ENCODE peak calls at places on chromosome 5, in five cellular contexts. K is H54, S is upper lobe of right lung, U is fibroblast of the aortic adventitia, G is H9. W is an unnamed sample.

GRCh38 chr5:155827949-155828348 is 499.0 kb upstream of the SGCD start:
- DNase-seq in K (no peak), S (no peak), U (no peak), G (no peak), W (no peak)

GRCh38 chr5:118687085-118687484 is 301.3 kb downstream of the DTWD2 start:
- DNase-seq in K (no peak), S (no peak), U (no peak), G (no peak), W (no peak)

GRCh38 chr5:77560677-77561263 is 68.7 kb upstream of the WDR41 start:
- DNase-seq in K (peak; percentile 2), S (no peak), U (peak; percentile 66), G (no peak), W (no peak)

GRCh38 chr5:173330151-173330855 is 2.1 kb upstream of the STC2 start:
- DNase-seq in K (no peak), S (no peak), U (no peak), G (no peak), W (no peak)

GRCh38 chr5:35031276-35031675 is 16.5 kb downstream of the AGXT2 start:
- DNase-seq in K (no peak), S (no peak), U (peak; percentile 23), G (no peak), W (no peak)

GRCh38 chr5:154207204-154207603 is 16.7 kb downstream of the GALNT10 start:
- DNase-seq in K (no peak), S (no peak), U (no peak), G (no peak), W (no peak)

GRCh38 chr5:9265391-9266287 is 280.2 kb downstream of the SEMA5A start:
- DNase-seq in K (peak; percentile 31), S (peak; percentile 79), U (peak; percentile 69), G (peak; percentile 63), W (peak; percentile 68)

GRCh38 chr5:90909091-90909503 is 350.5 kb downstream of the ADGRV1 start:
- DNase-seq in K (no peak), S (no peak), U (no peak), G (no peak), W (no peak)

GRCh38 chr5:172958268-172959046 is 767 bp upstream of the RPL26L1 start:
- DNase-seq in K (peak; percentile 53), S (peak; percentile 88), U (peak; percentile 52), G (peak; percentile 82), W (peak; percentile 91)

GRCh38 chr5:78593465-78593864 is 55.1 kb downstream of the LHFPL2 start:
- DNase-seq in K (no peak), S (no peak), U (no peak), G (no peak), W (no peak)

GRCh38 chr5:177303925-177304391 is 359 bp downstream of the PRELID1 start:
- DNase-seq in K (no peak), S (no peak), U (peak; percentile 28), G (no peak), W (peak; percentile 62)

GRCh38 chr5:5638193-5638592 is 215.7 kb downstream of the ICE1 start:
- DNase-seq in K (no peak), S (no peak), U (no peak), G (no peak), W (no peak)

GRCh38 chr5:53276825-53277224 is 167.3 kb upstream of the MOCS2 start:
- DNase-seq in K (no peak), S (no peak), U (peak; percentile 90), G (no peak), W (no peak)

GRCh38 chr5:36744041-36744677 is 132.4 kb upstream of the NIPBL start:
- DNase-seq in K (no peak), S (no peak), U (no peak), G (no peak), W (no peak)

GRCh38 chr5:93070938-93071337 is 510.1 kb downstream of the NR2F1-AS1 start:
- DNase-seq in K (no peak), S (no peak), U (no peak), G (no peak), W (no peak)

GRCh38 chr5:173917788-173918786 is 29.9 kb downstream of the CPEB4 start:
- DNase-seq in K (peak; percentile 66), S (peak; percentile 70), U (peak; percentile 93), G (peak; percentile 57), W (peak; percentile 50)

GRCh38 chr5:139137703-139138102 is 60.5 kb downstream of the SIL1 start:
- DNase-seq in K (no peak), S (no peak), U (peak; percentile 38), G (no peak), W (no peak)

GRCh38 chr5:112419596-112420110 is 576 bp upstream of the EPB41L4A start:
- DNase-seq in K (no peak), S (peak; percentile 84), U (no peak), G (peak; percentile 69), W (peak; percentile 80)

GRCh38 chr5:174589599-174589998 is 134.8 kb upstream of the MSX2 start:
- DNase-seq in K (no peak), S (no peak), U (no peak), G (no peak), W (no peak)

GRCh38 chr5:123472150-123472549 is 39.8 kb upstream of the CSNK1G3 start:
- DNase-seq in K (no peak), S (no peak), U (no peak), G (no peak), W (no peak)

GRCh38 chr5:78573318-78573717 is 75.3 kb downstream of the LHFPL2 start:
- DNase-seq in K (no peak), S (no peak), U (no peak), G (no peak), W (no peak)

GRCh38 chr5:141519605-141520288 is 30.9 kb downstream of the PCDHGC5 start:
- DNase-seq in K (no peak), S (no peak), U (no peak), G (no peak), W (no peak)